ENCODE peak calls at places on chromosomes 1 and 21, in seven cellular contexts. E, R, F, O, Q, A and B are unnamed samples.

GRCh38 chr21:28100366-28100765 is 892.3 kb downstream of the LTN1 start:
- DNase-seq in E (no peak), R (no peak), F (no peak), O (no peak), Q (no peak), A (no peak), B (no peak)

GRCh38 chr1:155125946-155126493 is 1.7 kb upstream of the EFNA1 start:
- DNase-seq in E (peak), R (no peak), F (peak), O (peak), Q (peak), A (peak), B (no peak)

GRCh38 chr1:56491441-56491840 is 87.9 kb downstream of the PLPP3 start:
- DNase-seq in E (no peak), R (no peak), F (no peak), O (no peak), Q (peak), A (no peak), B (no peak)

GRCh38 chr1:91610829-91611228 is 110.2 kb downstream of the CDC7 start:
- DNase-seq in E (no peak), R (no peak), F (peak), O (no peak), Q (no peak), A (no peak), B (no peak)

GRCh38 chr1:221078260-221078965 is 199.2 kb downstream of the HLX start:
- DNase-seq in E (no peak), R (no peak), F (no peak), O (no peak), Q (no peak), A (no peak), B (no peak)

GRCh38 chr1:236052227-236052993 is 12.5 kb downstream of the NID1 start:
- DNase-seq in E (no peak), R (no peak), F (no peak), O (no peak), Q (no peak), A (no peak), B (no peak)

GRCh38 chr1:166391677-166392076 is 224.9 kb upstream of the FAM78B start:
- DNase-seq in E (no peak), R (no peak), F (no peak), O (no peak), Q (no peak), A (no peak), B (no peak)

GRCh38 chr1:48248356-48248755 is 25.8 kb downstream of the SLC5A9 start:
- DNase-seq in E (no peak), R (no peak), F (no peak), O (no peak), Q (no peak), A (no peak), B (no peak)

GRCh38 chr1:11700655-11701467 is 9.4 kb downstream of the DRAXIN start:
- DNase-seq in E (no peak), R (no peak), F (peak), O (peak), Q (no peak), A (peak), B (no peak)

GRCh38 chr1:184028854-184029623 is 8.5 kb downstream of the COLGALT2 start:
- DNase-seq in E (peak), R (no peak), F (peak), O (no peak), Q (no peak), A (no peak), B (peak)

GRCh38 chr1:31531177-31532000 is 44.9 kb upstream of the TINAGL1 start:
- DNase-seq in E (no peak), R (no peak), F (no peak), O (no peak), Q (peak), A (no peak), B (no peak)

GRCh38 chr1:117632269-117633067 is 26.6 kb downstream of the TENT5C start:
- DNase-seq in E (no peak), R (no peak), F (no peak), O (no peak), Q (no peak), A (peak), B (no peak)

GRCh38 chr1:169590932-169591331 is 4.7 kb upstream of the F5 start:
- DNase-seq in E (no peak), R (no peak), F (no peak), O (no peak), Q (no peak), A (no peak), B (no peak)

GRCh38 chr1:164440222-164440621 is 118.8 kb upstream of the PBX1 start:
- DNase-seq in E (no peak), R (no peak), F (no peak), O (no peak), Q (no peak), A (peak), B (no peak)

GRCh38 chr1:98660941-98661543 is 479 bp upstream of the SNX7 start:
- DNase-seq in E (no peak), R (no peak), F (no peak), O (no peak), Q (no peak), A (no peak), B (no peak)

GRCh38 chr1:172940170-172940855 is 110.4 kb downstream of the TNFSF18 start:
- DNase-seq in E (no peak), R (no peak), F (no peak), O (no peak), Q (no peak), A (no peak), B (no peak)

GRCh38 chr1:53799141-53799540 is 39.0 kb downstream of the NDC1 start:
- DNase-seq in E (peak), R (no peak), F (no peak), O (no peak), Q (peak), A (no peak), B (no peak)

GRCh38 chr1:192639607-192640368 is 3.8 kb downstream of the RGS13 start:
- DNase-seq in E (no peak), R (peak), F (no peak), O (no peak), Q (no peak), A (no peak), B (no peak)

GRCh38 chr1:166383137-166383536 is 216.3 kb upstream of the FAM78B start:
- DNase-seq in E (no peak), R (no peak), F (no peak), O (peak), Q (no peak), A (peak), B (no peak)

GRCh38 chr1:231235526-231235925 is 5.5 kb upstream of the GNPAT start:
- DNase-seq in E (no peak), R (no peak), F (no peak), O (no peak), Q (no peak), A (no peak), B (no peak)

GRCh38 chr1:94022471-94023189 is 98.3 kb downstream of the ABCA4 start:
- DNase-seq in E (peak), R (no peak), F (no peak), O (no peak), Q (peak), A (no peak), B (no peak)

GRCh38 chr1:183449223-183449770 is 23.0 kb upstream of the SMG7 start:
- DNase-seq in E (no peak), R (no peak), F (no peak), O (no peak), Q (no peak), A (no peak), B (no peak)

GRCh38 chr1:198880818-198881597 is 242.2 kb downstream of the PTPRC start:
- DNase-seq in E (peak), R (peak), F (no peak), O (no peak), Q (peak), A (no peak), B (no peak)

GRCh38 chr1:248136811-248137210 is 8.1 kb upstream of the OR2M5 start:
- DNase-seq in E (no peak), R (no peak), F (no peak), O (no peak), Q (no peak), A (no peak), B (no peak)

GRCh38 chr1:11550664-11551283 is 71.8 kb downstream of the DISP3 start:
- DNase-seq in E (peak), R (peak), F (peak), O (peak), Q (peak), A (peak), B (peak)

GRCh38 chr1:247331172-247331525 is 518 bp downstream of the ZNF496 start:
- DNase-seq in E (peak), R (peak), F (peak), O (peak), Q (peak), A (peak), B (no peak)

GRCh38 chr21:32604484-32604883 is 7.7 kb downstream of the CFAP298 start:
- DNase-seq in E (no peak), R (no peak), F (no peak), O (peak), Q (no peak), A (peak), B (no peak)

GRCh38 chr1:232620356-232620841 is 9.5 kb downstream of the SIPA1L2 start:
- DNase-seq in E (no peak), R (no peak), F (peak), O (no peak), Q (peak), A (peak), B (peak)

GRCh38 chr21:44793269-44794030 is 8.2 kb downstream of the UBE2G2 start:
- DNase-seq in E (peak), R (peak), F (peak), O (peak), Q (peak), A (peak), B (no peak)

GRCh38 chr1:5707566-5708178 is 284.6 kb downstream of the NPHP4 start:
- DNase-seq in E (no peak), R (peak), F (no peak), O (no peak), Q (no peak), A (no peak), B (no peak)

GRCh38 chr1:150895618-150896017 is 8.7 kb downstream of the CTXND2 start:
- DNase-seq in E (peak), R (peak), F (no peak), O (no peak), Q (no peak), A (no peak), B (no peak)

GRCh38 chr1:110756506-110756905 is 81.8 kb upstream of the KCNA3 start:
- DNase-seq in E (no peak), R (no peak), F (no peak), O (no peak), Q (no peak), A (no peak), B (no peak)

GRCh38 chr1:169727307-169727706 is 6.6 kb downstream of the SELE start:
- DNase-seq in E (peak), R (no peak), F (no peak), O (no peak), Q (no peak), A (no peak), B (no peak)

DNA sequence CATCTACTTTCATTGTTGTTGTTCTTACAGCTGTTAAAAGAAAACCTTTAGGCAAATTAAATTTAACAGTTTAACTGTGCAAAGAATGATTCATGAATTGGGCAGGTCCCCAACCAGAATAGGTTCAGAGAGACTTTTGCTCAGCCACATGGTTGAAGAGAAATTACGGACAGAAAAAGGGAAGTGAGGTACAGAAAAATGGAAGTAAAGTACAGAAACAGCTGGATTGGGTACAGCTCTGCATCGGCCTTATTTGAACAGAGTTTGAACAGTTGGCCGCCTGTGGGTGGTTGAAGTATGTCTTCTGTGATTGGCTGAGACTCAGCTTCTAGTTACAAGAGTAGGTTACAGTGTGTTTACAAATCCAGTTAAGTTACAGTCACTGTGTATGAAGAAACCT is 210.1 kb downstream of the FGGY start:
- DNase-seq in E (no peak), R (no peak), F (peak), O (no peak), Q (no peak), A (no peak), B (no peak)
- TF ChIP-seq POLR2AphosphoS5 in E (no peak), R (no peak), F (no peak), O (no peak), Q (no peak), A (no peak), B (no peak)

DNA sequence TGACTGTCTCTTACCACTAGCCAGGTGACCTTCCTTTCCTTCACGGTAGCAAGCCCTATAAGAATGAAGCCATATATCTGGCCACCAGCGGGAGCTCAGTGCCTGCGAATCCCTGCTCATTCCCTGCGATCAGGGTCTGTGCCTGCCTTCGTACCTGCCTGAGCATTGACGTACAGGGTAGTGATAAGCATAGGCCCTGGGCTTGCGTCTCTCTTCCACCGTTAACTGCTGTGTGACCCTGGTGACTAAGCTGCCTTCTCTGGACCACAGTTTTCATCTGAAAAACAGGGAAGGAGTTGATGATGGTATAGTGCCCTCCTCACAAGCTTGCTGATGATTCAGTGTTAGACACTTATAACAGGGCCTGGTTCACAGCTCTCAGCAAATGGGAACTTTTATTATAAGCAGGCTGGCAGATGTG is 4.1 kb downstream of the ZC3H12A start:
- DNase-seq in E (no peak), R (no peak), F (peak), O (no peak), Q (no peak), A (no peak), B (no peak)
- H3K4me3 ChIP-seq in E (peak), R (no peak), F (peak), O (no peak), Q (no peak), A (no peak), B (no peak)

DNA sequence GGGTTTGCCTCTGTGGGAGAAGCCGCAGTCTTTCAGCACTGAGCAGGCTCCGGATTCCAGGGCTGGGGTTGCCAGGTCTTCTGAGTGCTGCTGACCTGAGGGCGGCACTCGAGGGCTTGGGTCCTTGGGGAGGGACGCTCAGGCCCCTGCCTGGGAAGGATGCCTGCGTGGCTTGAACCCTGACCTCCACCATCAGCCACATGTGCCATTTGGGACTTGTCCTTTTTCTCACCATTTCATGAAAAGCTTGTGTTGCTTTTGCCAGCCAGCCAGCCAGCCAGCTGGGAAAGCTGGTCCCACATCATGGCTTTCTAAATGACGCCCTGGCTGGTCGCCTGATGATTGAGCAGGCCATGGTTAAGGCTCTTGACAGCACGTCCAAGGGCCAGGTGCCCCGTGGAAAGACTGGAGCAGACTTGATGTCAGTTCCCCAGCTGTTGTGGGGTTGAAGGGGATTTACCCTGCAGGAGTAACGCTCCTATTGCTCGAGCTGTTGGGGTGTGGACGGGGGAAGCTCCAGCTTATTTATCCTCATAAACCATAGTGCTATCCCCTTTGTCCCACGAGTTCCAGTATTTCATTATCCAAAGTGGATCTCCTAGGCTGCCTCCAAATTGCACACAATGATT is 168.7 kb downstream of the CAMTA1 start:
- DNase-seq in E (no peak), R (no peak), F (no peak), O (no peak), Q (no peak), A (no peak), B (no peak)
- TF ChIP-seq EZH2 in E (no peak), R (no peak), F (no peak), O (no peak), Q (no peak), A (no peak), B (no peak)

DNA sequence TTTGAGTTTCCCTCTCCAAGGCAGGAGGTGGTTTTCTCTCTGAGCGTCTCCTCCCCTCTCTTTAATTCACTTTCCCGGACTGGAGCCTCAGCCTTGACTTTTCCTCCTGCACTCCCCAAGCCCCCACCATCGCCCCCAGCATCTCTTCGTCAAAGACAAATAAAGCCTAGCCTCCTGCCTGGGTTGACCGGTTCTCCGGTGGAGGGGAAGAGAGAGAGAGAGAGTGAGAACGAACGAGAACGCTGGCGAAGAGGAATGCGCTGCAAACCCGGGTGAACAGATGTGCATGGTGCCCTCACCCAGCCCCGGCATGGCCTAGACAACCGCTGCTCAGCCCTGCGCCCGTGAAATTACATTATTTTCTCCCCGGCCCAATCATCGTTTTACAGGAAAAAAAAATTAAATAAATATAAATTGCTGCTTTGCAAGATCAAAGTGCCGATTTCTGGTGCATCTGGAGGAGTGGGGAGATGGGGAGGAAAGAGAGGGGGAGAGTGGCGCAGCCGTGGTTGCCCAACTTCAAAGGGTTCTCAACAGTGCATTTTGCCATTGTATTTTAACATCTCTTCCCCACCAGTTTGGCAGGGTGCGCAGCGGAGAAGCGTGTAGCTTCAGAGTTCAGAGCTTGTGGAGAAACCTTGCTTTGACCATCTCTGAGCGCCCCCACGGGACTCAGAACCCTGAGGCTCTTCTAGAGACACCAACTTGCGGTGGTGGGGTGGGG is 11.4 kb upstream of the TBX15 start:
- DNase-seq in E (no peak), R (no peak), F (no peak), O (no peak), Q (no peak), A (peak), B (no peak)
- TF ChIP-seq POLR2AphosphoS5 in E (no peak), R (no peak), F (no peak), O (no peak), Q (no peak), A (no peak), B (no peak)

DNA sequence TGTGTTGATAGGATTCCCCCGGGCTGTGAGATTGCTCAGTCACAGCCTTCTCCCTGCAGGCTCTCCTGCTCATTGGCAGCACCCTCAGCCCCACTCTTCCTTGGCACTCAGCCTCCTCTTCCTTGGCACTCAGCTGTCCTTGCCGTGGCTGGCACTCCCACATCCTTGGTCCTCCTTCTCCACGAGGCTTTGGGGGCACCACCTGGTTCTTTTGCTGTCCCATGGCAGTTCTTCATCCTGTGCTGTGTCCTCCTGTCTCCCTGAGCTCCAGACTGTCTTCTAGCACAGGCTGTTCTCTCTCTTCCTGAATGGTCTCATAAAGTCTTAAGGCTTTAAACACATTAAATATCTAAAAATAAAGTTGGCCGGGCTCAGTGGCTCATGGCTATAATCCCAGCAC is 27.0 kb downstream of the PKNOX1 start:
- DNase-seq in E (no peak), R (no peak), F (no peak), O (no peak), Q (no peak), A (no peak), B (no peak)
- H3K4me3 ChIP-seq in E (no peak), R (no peak), F (no peak), O (no peak), Q (no peak), A (no peak), B (no peak)